ENCODE peak calls at places on chromosome 2, in ten cellular contexts. One of them, this sample, is unnamed.

GRCh38 chr2:7279421-7279949 is 362.3 kb downstream of the RNF144A start:
- DNase-seq in activated CD8-positive, alpha-beta T cell treated with anti-CD3 and anti-CD28 coated beads for 36 hours: no peak
- DNase-seq in Peyer's patch: no peak
- DNase-seq in stimulated activated CD4-positive, alpha-beta T cell treated with anti-CD3 and anti-CD28 coated beads, TNF-alpha, amount 100 ng/mL, for 24 hours: no peak
- DNase-seq in activated T-helper 1 cell treated with anti-CD3 and anti-CD28 coated beads, Interleukin-2, amount 50 U/mL, for 16 hours: no peak
- DNase-seq in brain microvascular endothelial cell: no peak
- DNase-seq in left lobe of liver: no peak
- DNase-seq in neural crest cell: no peak
- DNase-seq in stimulated activated CD8-positive, alpha-beta memory T cell treated with anti-CD3 and anti-CD28 coated beads, Interleukin-12 subunit alpha, Interleukin-12 subunit beta, amount 100 ng/mL, for 1 hour: no peak
- DNase-seq in kidney: no peak
- DNase-seq in this sample: no peak

GRCh38 chr2:149597050-149598013 is 9.8 kb upstream of the MMADHC start:
- DNase-seq in activated CD8-positive, alpha-beta T cell treated with anti-CD3 and anti-CD28 coated beads for 36 hours: peak
- DNase-seq in Peyer's patch: peak
- DNase-seq in stimulated activated CD4-positive, alpha-beta T cell treated with anti-CD3 and anti-CD28 coated beads, TNF-alpha, amount 100 ng/mL, for 24 hours: peak
- DNase-seq in activated T-helper 1 cell treated with anti-CD3 and anti-CD28 coated beads, Interleukin-2, amount 50 U/mL, for 16 hours: no peak
- DNase-seq in brain microvascular endothelial cell: peak
- DNase-seq in left lobe of liver: no peak
- DNase-seq in neural crest cell: peak
- DNase-seq in stimulated activated CD8-positive, alpha-beta memory T cell treated with anti-CD3 and anti-CD28 coated beads, Interleukin-12 subunit alpha, Interleukin-12 subunit beta, amount 100 ng/mL, for 1 hour: peak
- DNase-seq in kidney: no peak
- DNase-seq in this sample: peak

GRCh38 chr2:105790467-105791118 is 45.9 kb downstream of the NCK2 start:
- DNase-seq in activated CD8-positive, alpha-beta T cell treated with anti-CD3 and anti-CD28 coated beads for 36 hours: no peak
- DNase-seq in Peyer's patch: no peak
- DNase-seq in stimulated activated CD4-positive, alpha-beta T cell treated with anti-CD3 and anti-CD28 coated beads, TNF-alpha, amount 100 ng/mL, for 24 hours: no peak
- DNase-seq in activated T-helper 1 cell treated with anti-CD3 and anti-CD28 coated beads, Interleukin-2, amount 50 U/mL, for 16 hours: no peak
- DNase-seq in brain microvascular endothelial cell: no peak
- DNase-seq in left lobe of liver: no peak
- DNase-seq in neural crest cell: no peak
- DNase-seq in stimulated activated CD8-positive, alpha-beta memory T cell treated with anti-CD3 and anti-CD28 coated beads, Interleukin-12 subunit alpha, Interleukin-12 subunit beta, amount 100 ng/mL, for 1 hour: no peak
- DNase-seq in kidney: no peak
- DNase-seq in this sample: no peak

GRCh38 chr2:215423928-215424540 is 11.8 kb downstream of the FN1 start:
- DNase-seq in activated CD8-positive, alpha-beta T cell treated with anti-CD3 and anti-CD28 coated beads for 36 hours: no peak
- DNase-seq in Peyer's patch: no peak
- DNase-seq in stimulated activated CD4-positive, alpha-beta T cell treated with anti-CD3 and anti-CD28 coated beads, TNF-alpha, amount 100 ng/mL, for 24 hours: no peak
- DNase-seq in activated T-helper 1 cell treated with anti-CD3 and anti-CD28 coated beads, Interleukin-2, amount 50 U/mL, for 16 hours: no peak
- DNase-seq in brain microvascular endothelial cell: peak
- DNase-seq in left lobe of liver: no peak
- DNase-seq in neural crest cell: no peak
- DNase-seq in stimulated activated CD8-positive, alpha-beta memory T cell treated with anti-CD3 and anti-CD28 coated beads, Interleukin-12 subunit alpha, Interleukin-12 subunit beta, amount 100 ng/mL, for 1 hour: no peak
- DNase-seq in kidney: no peak
- DNase-seq in this sample: no peak

GRCh38 chr2:51158236-51158635 is 126.3 kb upstream of the NRXN1 start:
- DNase-seq in activated CD8-positive, alpha-beta T cell treated with anti-CD3 and anti-CD28 coated beads for 36 hours: no peak
- DNase-seq in Peyer's patch: no peak
- DNase-seq in stimulated activated CD4-positive, alpha-beta T cell treated with anti-CD3 and anti-CD28 coated beads, TNF-alpha, amount 100 ng/mL, for 24 hours: no peak
- DNase-seq in activated T-helper 1 cell treated with anti-CD3 and anti-CD28 coated beads, Interleukin-2, amount 50 U/mL, for 16 hours: no peak
- DNase-seq in brain microvascular endothelial cell: no peak
- DNase-seq in left lobe of liver: no peak
- DNase-seq in neural crest cell: no peak
- DNase-seq in stimulated activated CD8-positive, alpha-beta memory T cell treated with anti-CD3 and anti-CD28 coated beads, Interleukin-12 subunit alpha, Interleukin-12 subunit beta, amount 100 ng/mL, for 1 hour: no peak
- DNase-seq in kidney: no peak
- DNase-seq in this sample: no peak

GRCh38 chr2:153055182-153055581 is 336.8 kb downstream of the ARL6IP6 start:
- DNase-seq in activated CD8-positive, alpha-beta T cell treated with anti-CD3 and anti-CD28 coated beads for 36 hours: no peak
- DNase-seq in Peyer's patch: no peak
- DNase-seq in stimulated activated CD4-positive, alpha-beta T cell treated with anti-CD3 and anti-CD28 coated beads, TNF-alpha, amount 100 ng/mL, for 24 hours: no peak
- DNase-seq in activated T-helper 1 cell treated with anti-CD3 and anti-CD28 coated beads, Interleukin-2, amount 50 U/mL, for 16 hours: no peak
- DNase-seq in brain microvascular endothelial cell: no peak
- DNase-seq in left lobe of liver: no peak
- DNase-seq in neural crest cell: no peak
- DNase-seq in stimulated activated CD8-positive, alpha-beta memory T cell treated with anti-CD3 and anti-CD28 coated beads, Interleukin-12 subunit alpha, Interleukin-12 subunit beta, amount 100 ng/mL, for 1 hour: no peak
- DNase-seq in kidney: no peak
- DNase-seq in this sample: no peak

GRCh38 chr2:18991177-18992168 is 366.9 kb downstream of the OSR1 start:
- DNase-seq in activated CD8-positive, alpha-beta T cell treated with anti-CD3 and anti-CD28 coated beads for 36 hours: no peak
- DNase-seq in Peyer's patch: no peak
- DNase-seq in stimulated activated CD4-positive, alpha-beta T cell treated with anti-CD3 and anti-CD28 coated beads, TNF-alpha, amount 100 ng/mL, for 24 hours: no peak
- DNase-seq in activated T-helper 1 cell treated with anti-CD3 and anti-CD28 coated beads, Interleukin-2, amount 50 U/mL, for 16 hours: no peak
- DNase-seq in brain microvascular endothelial cell: peak
- DNase-seq in left lobe of liver: peak
- DNase-seq in neural crest cell: no peak
- DNase-seq in stimulated activated CD8-positive, alpha-beta memory T cell treated with anti-CD3 and anti-CD28 coated beads, Interleukin-12 subunit alpha, Interleukin-12 subunit beta, amount 100 ng/mL, for 1 hour: no peak
- DNase-seq in kidney: no peak
- DNase-seq in this sample: no peak

GRCh38 chr2:55761024-55761423 is 67.4 kb upstream of the PNPT1 start:
- DNase-seq in activated CD8-positive, alpha-beta T cell treated with anti-CD3 and anti-CD28 coated beads for 36 hours: no peak
- DNase-seq in Peyer's patch: no peak
- DNase-seq in stimulated activated CD4-positive, alpha-beta T cell treated with anti-CD3 and anti-CD28 coated beads, TNF-alpha, amount 100 ng/mL, for 24 hours: no peak
- DNase-seq in activated T-helper 1 cell treated with anti-CD3 and anti-CD28 coated beads, Interleukin-2, amount 50 U/mL, for 16 hours: no peak
- DNase-seq in brain microvascular endothelial cell: no peak
- DNase-seq in left lobe of liver: no peak
- DNase-seq in neural crest cell: no peak
- DNase-seq in stimulated activated CD8-positive, alpha-beta memory T cell treated with anti-CD3 and anti-CD28 coated beads, Interleukin-12 subunit alpha, Interleukin-12 subunit beta, amount 100 ng/mL, for 1 hour: no peak
- DNase-seq in kidney: no peak
- DNase-seq in this sample: no peak